ENCODE peak calls at places on chromosome 10, in ten cellular contexts. H is suprapubic skin; Z is tibial artery; S is aorta; O is pancreas; J is left ventricle myocardium inferior; X is prostate gland; Q is GM23248; F is effector memory CD4-positive, alpha-beta T cell; G is tibial nerve. B is an unnamed sample. For H3K4me1, the result is how much of the 10 kb centered on the place peaks cover.

GRCh38 chr10:84008878-84009277 is 130.4 kb upstream of the GHITM start:
- DNase-seq in Q (peak), J (no peak), Z (no peak), S (no peak), H (no peak), X (no peak), O (no peak), G (no peak), F (peak), B (peak)

GRCh38 chr10:42827201-42827600 is 44.6 kb downstream of the BMS1 start:
- DNase-seq in H (no peak), F (no peak), Q (no peak), X (no peak), Z (no peak), O (no peak), S (no peak), J (no peak), G (no peak), B (no peak)

GRCh38 chr10:25766687-25767221 is 167.3 kb upstream of the MYO3A start:
- DNase-seq in F (no peak), J (no peak), G (no peak), H (no peak), S (no peak), X (no peak), O (no peak), Z (no peak), Q (no peak), B (peak)

GRCh38 chr10:95561200-95562177 is at the start of gene SORBS1:
- DNase-seq in Z (peak), Q (peak), J (peak), S (peak), G (peak), H (peak), F (peak), X (peak), O (peak), B (peak)

GRCh38 chr10:108817125-108817524 is 1106.2 kb downstream of the XPNPEP1 start:
- DNase-seq in J (no peak), Z (no peak), G (no peak), F (no peak), H (no peak), X (no peak), Q (no peak), S (no peak), O (no peak), B (no peak)

GRCh38 chr10:72659694-72660093 is 32.2 kb upstream of the MCU start:
- DNase-seq in G (no peak), Z (no peak), S (no peak), X (no peak), O (no peak), Q (no peak), F (no peak), J (no peak), H (no peak), B (no peak)

GRCh38 chr10:9253121-9253520 is 1198.6 kb downstream of the GATA3 start:
- DNase-seq in F (no peak), Q (peak), J (no peak), Z (no peak), G (no peak), H (no peak), S (no peak), X (no peak), O (no peak), B (no peak)

GRCh38 chr10:43226441-43226840 is 40.4 kb downstream of the RASGEF1A start:
- DNase-seq in O (no peak), H (no peak), J (no peak), Z (peak), X (no peak), S (no peak), G (no peak), Q (no peak), F (no peak), B (no peak)

GRCh38 chr10:85786401-85786899 is 580.1 kb downstream of the GRID1 start:
- DNase-seq in H (no peak), Z (no peak), J (no peak), X (no peak), Q (no peak), O (no peak), F (no peak), G (no peak), S (no peak), B (peak)

GRCh38 chr10:58919927-58920654 is 256.4 kb upstream of the PHYHIPL start:
- DNase-seq in J (no peak), S (no peak), Z (no peak), H (no peak), F (no peak), X (no peak), Q (peak), O (no peak), G (no peak), B (no peak)

GRCh38 chr10:17453377-17454091 is 861 bp downstream of the ST8SIA6 start:
- DNase-seq in O (peak), Z (no peak), S (no peak), F (no peak), X (peak), J (peak), Q (peak), G (peak), H (no peak), B (peak)

GRCh38 chr10:5618042-5618441 is 48.4 kb downstream of the ASB13 start:
- DNase-seq in F (no peak), S (peak), O (no peak), Z (no peak), H (no peak), G (no peak), Q (no peak), X (peak), J (no peak), B (no peak)

DNA sequence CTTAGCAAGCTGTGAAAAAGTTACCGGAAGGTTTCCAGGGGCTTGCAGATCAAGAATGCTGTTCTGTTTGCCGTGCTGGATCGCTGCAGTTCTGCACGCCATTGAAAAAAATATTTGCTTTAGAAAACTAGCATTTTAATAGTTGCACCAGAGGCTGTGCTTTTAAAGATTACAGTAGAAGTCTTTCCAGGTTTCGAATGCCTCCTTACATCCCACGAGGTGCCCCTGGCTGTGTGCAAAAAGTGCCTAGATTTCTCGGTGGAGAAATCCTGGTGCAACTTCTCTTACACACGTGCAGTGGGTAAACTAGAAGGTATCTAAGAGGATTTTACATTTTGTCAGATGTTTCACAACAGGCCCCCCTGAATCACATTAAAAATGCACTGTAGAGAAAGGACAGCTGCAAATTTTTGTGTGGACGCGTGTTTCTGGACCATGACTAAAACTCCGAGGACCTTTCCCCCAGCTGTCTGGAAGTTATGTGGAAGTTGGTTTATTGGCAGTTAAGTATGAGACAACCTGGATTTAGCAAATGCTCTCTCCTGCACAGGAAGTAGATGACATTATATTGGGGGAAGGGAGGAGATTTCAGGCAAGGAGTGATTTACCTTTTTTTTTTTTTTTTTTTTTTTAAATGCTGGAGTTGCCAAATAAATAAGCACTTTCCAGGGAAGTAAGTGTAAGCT is 5.8 kb downstream of the TCF7L2 start:
- DNase-seq in O (no peak), G (no peak), Z (peak), H (no peak), J (no peak), F (no peak), S (no peak), Q (peak), X (no peak), B (peak)
- H3K4me1 ChIP-seq in O (under half), G (under half), Z (under half), H (half or more), J (half or more), F (under half), S (under half), Q (half or more), X (under half), B (half or more)

DNA sequence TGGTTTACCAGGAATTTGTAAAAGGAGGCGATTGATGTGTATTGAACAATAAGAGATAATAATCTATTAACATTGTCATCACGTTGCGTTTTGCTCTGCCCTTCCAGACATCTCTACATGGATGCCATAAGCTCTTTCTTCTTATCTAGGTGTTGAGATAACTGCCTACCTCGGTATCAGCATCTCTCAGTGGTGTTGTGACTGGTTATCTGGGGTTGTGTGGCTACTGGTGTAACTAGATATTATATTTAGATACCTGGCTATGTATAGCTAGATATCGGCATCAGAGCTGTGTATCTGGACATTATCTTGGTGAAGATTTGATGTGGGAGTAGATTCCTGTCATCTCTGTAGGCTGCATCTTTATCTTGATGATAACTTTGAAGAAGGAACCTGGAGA is 17.2 kb downstream of the GATA3 start:
- DNase-seq in G (no peak), F (no peak), O (no peak), J (no peak), X (no peak), Q (no peak), S (no peak), Z (no peak), H (no peak), B (no peak)
- H3K27ac ChIP-seq in G (no peak), F (peak), O (no peak), J (no peak), X (no peak), Q (no peak), S (no peak), Z (no peak), H (no peak), B (no peak)

GRCh38 chr10:97960269-97960869 is 70.1 kb downstream of the CRTAC1 start:
- DNase-seq in Q (no peak), G (no peak), H (no peak), X (no peak), O (no peak), Z (no peak), S (no peak), J (no peak), F (no peak), B (peak)
- H3K4me3 ChIP-seq in Q (no peak), G (no peak), H (no peak), X (no peak), O (no peak), Z (no peak), S (no peak), J (no peak), F (no peak), B (no peak)

GRCh38 chr10:29810816-29811215 is 176.0 kb upstream of the SVIL start:
- DNase-seq in G (no peak), O (no peak), Q (no peak), Z (no peak), X (no peak), H (no peak), S (no peak), J (no peak), F (no peak), B (no peak)
- H3K4me1 ChIP-seq in G (under half), O (under half), Q (under half), Z (under half), X (under half), H (under half), S (under half), J (under half), F (under half), B (under half)